ENCODE peak calls at places on chromosome 21, in five cellular contexts. One of them, this sample, is unnamed.

GRCh38 chr21:15682977-15683376 is 46.8 kb upstream of the USP25 start:
- DNase-seq in GM12878: no peak
- DNase-seq in K562: no peak
- DNase-seq in H1: no peak
- DNase-seq in GM12891: no peak
- DNase-seq in this sample: no peak

GRCh38 chr21:38714998-38715397 is 90.7 kb upstream of the ETS2 start:
- DNase-seq in GM12878: no peak
- DNase-seq in K562: no peak
- DNase-seq in H1: no peak
- DNase-seq in GM12891: no peak
- DNase-seq in this sample: no peak

GRCh38 chr21:43324596-43324995 is 102.3 kb downstream of the SIK1 start:
- DNase-seq in GM12878: no peak
- DNase-seq in K562: no peak
- DNase-seq in H1: no peak
- DNase-seq in GM12891: no peak
- DNase-seq in this sample: no peak

GRCh38 chr21:39726133-39726532 is 18.9 kb upstream of the IGSF5 start:
- DNase-seq in GM12878: no peak
- DNase-seq in K562: no peak
- DNase-seq in H1: no peak
- DNase-seq in GM12891: no peak
- DNase-seq in this sample: no peak

GRCh38 chr21:34737115-34737514 is 68.3 kb downstream of the CLIC6 start:
- DNase-seq in GM12878: no peak
- DNase-seq in K562: no peak
- DNase-seq in H1: no peak
- DNase-seq in GM12891: no peak
- DNase-seq in this sample: no peak

GRCh38 chr21:36125513-36126121 is 9.3 kb upstream of the CBR3 start:
- DNase-seq in GM12878: no peak
- DNase-seq in K562: peak
- DNase-seq in H1: peak
- DNase-seq in GM12891: no peak
- DNase-seq in this sample: no peak

GRCh38 chr21:36310016-36310415 is 10.0 kb upstream of the MORC3 start:
- DNase-seq in GM12878: peak
- DNase-seq in K562: no peak
- DNase-seq in H1: no peak
- DNase-seq in GM12891: no peak
- DNase-seq in this sample: no peak

GRCh38 chr21:37370152-37371040 is 3.8 kb downstream of the DYRK1A start:
- DNase-seq in GM12878: no peak
- DNase-seq in K562: no peak
- DNase-seq in H1: no peak
- DNase-seq in GM12891: no peak
- DNase-seq in this sample: no peak

GRCh38 chr21:28632718-28633408 is 359.8 kb downstream of the LTN1 start:
- DNase-seq in GM12878: no peak
- DNase-seq in K562: no peak
- DNase-seq in H1: no peak
- DNase-seq in GM12891: no peak
- DNase-seq in this sample: no peak

GRCh38 chr21:39536835-39537234 is 75.9 kb upstream of the B3GALT5 start:
- DNase-seq in GM12878: no peak
- DNase-seq in K562: no peak
- DNase-seq in H1: no peak
- DNase-seq in GM12891: no peak
- DNase-seq in this sample: no peak

GRCh38 chr21:34889537-34890257 is 159.4 kb downstream of the RUNX1 start:
- DNase-seq in GM12878: no peak
- DNase-seq in K562: peak
- DNase-seq in H1: peak
- DNase-seq in GM12891: peak
- DNase-seq in this sample: peak

GRCh38 chr21:42731264-42732032 is 78.0 kb downstream of the PDE9A start:
- DNase-seq in GM12878: no peak
- DNase-seq in K562: no peak
- DNase-seq in H1: no peak
- DNase-seq in GM12891: no peak
- DNase-seq in this sample: no peak

GRCh38 chr21:37636152-37636860 is 269.7 kb downstream of the DYRK1A start:
- DNase-seq in GM12878: no peak
- DNase-seq in K562: no peak
- DNase-seq in H1: no peak
- DNase-seq in GM12891: no peak
- DNase-seq in this sample: no peak

GRCh38 chr21:38223893-38224540 is 32.8 kb upstream of the KCNJ15 start:
- DNase-seq in GM12878: no peak
- DNase-seq in K562: no peak
- DNase-seq in H1: peak
- DNase-seq in GM12891: no peak
- DNase-seq in this sample: no peak

DNA sequence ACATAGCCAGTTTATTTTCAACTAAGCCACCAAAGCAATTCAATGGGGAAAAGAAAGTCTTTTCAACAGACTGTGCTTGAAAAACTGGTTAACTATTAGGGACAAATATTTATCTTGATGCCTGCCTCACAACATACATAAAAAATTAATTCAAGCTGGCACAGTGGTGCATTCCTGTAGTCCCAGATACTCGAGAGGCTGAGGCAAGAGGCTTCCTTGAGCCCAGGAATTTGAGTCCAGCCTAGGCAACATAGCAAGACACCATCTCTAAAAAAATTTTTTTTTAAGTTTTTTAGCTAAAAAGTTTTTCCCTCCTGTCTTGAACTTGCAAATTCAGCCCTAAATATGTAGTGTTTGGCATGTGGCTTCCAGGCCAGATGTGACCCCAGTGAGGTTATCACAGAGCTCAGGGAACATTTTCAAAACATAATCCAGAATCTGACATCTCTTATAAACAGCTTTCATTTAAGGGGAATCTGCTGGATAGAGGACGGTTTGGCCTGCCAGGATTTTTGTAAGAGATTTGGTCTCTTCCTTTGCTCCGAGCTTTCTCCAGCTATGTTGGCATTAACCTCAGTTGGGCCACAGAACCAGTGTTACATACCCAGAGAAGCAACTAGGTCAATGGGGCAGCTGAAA is 46.4 kb downstream of the COL6A1 start:
- DNase-seq in GM12878: no peak
- DNase-seq in K562: no peak
- DNase-seq in H1: no peak
- DNase-seq in GM12891: no peak
- DNase-seq in this sample: no peak
- TF ChIP-seq TAF1 in GM12878: no peak
- TF ChIP-seq TAF1 in K562: no peak
- TF ChIP-seq TAF1 in H1: no peak
- TF ChIP-seq TAF1 in GM12891: no peak
- TF ChIP-seq TAF1 in this sample: no peak

GRCh38 chr21:26801524-26801923 is 43.7 kb downstream of the ADAMTS1 start:
- DNase-seq in GM12878: no peak
- DNase-seq in K562: no peak
- DNase-seq in H1: no peak
- DNase-seq in GM12891: no peak
- DNase-seq in this sample: no peak
- TF ChIP-seq POLR2AphosphoS5 in GM12878: no peak
- TF ChIP-seq POLR2AphosphoS5 in K562: no peak
- TF ChIP-seq POLR2AphosphoS5 in H1: no peak
- TF ChIP-seq POLR2AphosphoS5 in GM12891: no peak
- TF ChIP-seq POLR2AphosphoS5 in this sample: no peak

GRCh38 chr21:32278068-32278467 is 781 bp downstream of the MIS18A start:
- DNase-seq in GM12878: no peak
- DNase-seq in K562: no peak
- DNase-seq in H1: no peak
- DNase-seq in GM12891: no peak
- DNase-seq in this sample: no peak

GRCh38 chr21:32279377-32279680 is 480 bp upstream of the MIS18A start:
- DNase-seq in GM12878: no peak
- DNase-seq in K562: no peak
- DNase-seq in H1: no peak
- DNase-seq in GM12891: no peak
- DNase-seq in this sample: no peak

GRCh38 chr21:32281531-32281930 is 2.7 kb upstream of the MIS18A start:
- DNase-seq in GM12878: no peak
- DNase-seq in K562: no peak
- DNase-seq in H1: no peak
- DNase-seq in GM12891: no peak
- DNase-seq in this sample: no peak

GRCh38 chr21:32276671-32277070 is 2.2 kb downstream of the MIS18A start:
- DNase-seq in GM12878: no peak
- DNase-seq in K562: no peak
- DNase-seq in H1: no peak
- DNase-seq in GM12891: no peak
- DNase-seq in this sample: no peak

GRCh38 chr21:32278518-32279376 is at the start of gene MIS18A:
- DNase-seq in GM12878: peak
- DNase-seq in K562: peak
- DNase-seq in H1: peak
- DNase-seq in GM12891: peak
- DNase-seq in this sample: peak
- TF ChIP-seq POLR2A in GM12878: peak
- TF ChIP-seq POLR2A in K562: peak
- TF ChIP-seq POLR2A in H1: peak
- TF ChIP-seq POLR2A in GM12891: peak
- TF ChIP-seq POLR2A in this sample: peak

DNA sequence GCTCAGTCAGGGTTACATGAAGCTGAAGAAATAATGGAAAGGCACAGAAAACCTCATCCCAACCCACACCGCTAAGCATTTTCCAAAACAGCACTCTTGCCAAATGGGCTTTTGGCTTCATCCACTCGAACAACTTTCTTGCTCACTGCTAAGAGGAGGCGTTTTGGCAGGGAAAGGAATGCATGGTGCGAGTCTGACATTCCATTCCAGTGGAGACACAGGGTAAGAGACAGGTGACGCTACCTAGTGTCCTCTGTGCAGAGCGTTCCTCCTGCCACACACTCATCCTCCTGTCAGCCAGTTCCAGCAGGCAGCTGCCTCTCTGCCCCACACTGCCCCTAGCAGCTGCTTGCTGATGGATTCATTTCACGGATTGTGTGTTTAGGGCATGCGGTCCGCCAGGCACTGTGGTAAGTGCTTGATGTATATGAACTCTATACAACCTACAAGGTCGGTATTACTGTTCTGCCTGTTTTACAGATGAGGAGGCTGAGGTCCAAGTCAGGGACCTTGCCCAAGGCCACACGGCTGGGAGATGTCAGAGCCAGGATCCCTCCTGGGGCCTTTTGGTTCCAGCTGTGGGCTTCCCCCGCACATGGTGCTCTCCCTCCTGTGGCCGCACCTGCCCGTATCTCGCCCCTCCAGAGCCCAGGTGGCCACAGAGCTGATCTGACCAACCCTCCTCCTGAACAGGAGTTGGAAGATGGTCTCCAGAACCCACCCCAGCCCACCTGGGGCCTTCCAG is 25.7 kb upstream of the BACE2 start:
- DNase-seq in GM12878: no peak
- DNase-seq in K562: no peak
- DNase-seq in H1: no peak
- DNase-seq in GM12891: no peak
- DNase-seq in this sample: no peak
- TF ChIP-seq TAF1 in GM12878: no peak
- TF ChIP-seq TAF1 in K562: no peak
- TF ChIP-seq TAF1 in H1: no peak
- TF ChIP-seq TAF1 in GM12891: no peak
- TF ChIP-seq TAF1 in this sample: no peak

GRCh38 chr21:33419538-33420123 is 16.4 kb downstream of the IFNGR2 start:
- DNase-seq in GM12878: no peak
- DNase-seq in K562: no peak
- DNase-seq in H1: no peak
- DNase-seq in GM12891: no peak
- DNase-seq in this sample: no peak
- TF ChIP-seq POLR2AphosphoS5 in GM12878: no peak
- TF ChIP-seq POLR2AphosphoS5 in K562: no peak
- TF ChIP-seq POLR2AphosphoS5 in H1: no peak
- TF ChIP-seq POLR2AphosphoS5 in GM12891: no peak
- TF ChIP-seq POLR2AphosphoS5 in this sample: no peak

GRCh38 chr21:31459457-31459856 is 115.4 kb upstream of the TIAM1 start:
- DNase-seq in GM12878: no peak
- DNase-seq in K562: peak
- DNase-seq in H1: no peak
- DNase-seq in GM12891: no peak
- DNase-seq in this sample: no peak
- TF ChIP-seq POLR2A in GM12878: no peak
- TF ChIP-seq POLR2A in K562: no peak
- TF ChIP-seq POLR2A in H1: no peak
- TF ChIP-seq POLR2A in GM12891: no peak
- TF ChIP-seq POLR2A in this sample: no peak

GRCh38 chr21:44392185-44392584 is 38.8 kb downstream of the TRPM2 start:
- DNase-seq in GM12878: no peak
- DNase-seq in K562: no peak
- DNase-seq in H1: no peak
- DNase-seq in GM12891: no peak
- DNase-seq in this sample: no peak

GRCh38 chr21:44392916-44393315 is 39.5 kb downstream of the TRPM2 start:
- DNase-seq in GM12878: no peak
- DNase-seq in K562: no peak
- DNase-seq in H1: no peak
- DNase-seq in GM12891: no peak
- DNase-seq in this sample: no peak

GRCh38 chr21:44394733-44395132 is 41.3 kb downstream of the TRPM2 start:
- DNase-seq in GM12878: no peak
- DNase-seq in K562: no peak
- DNase-seq in H1: no peak
- DNase-seq in GM12891: no peak
- DNase-seq in this sample: no peak

GRCh38 chr21:44397431-44398031 is 44.1 kb downstream of the TRPM2 start:
- DNase-seq in GM12878: no peak
- DNase-seq in K562: no peak
- DNase-seq in H1: no peak
- DNase-seq in GM12891: no peak
- DNase-seq in this sample: no peak

DNA sequence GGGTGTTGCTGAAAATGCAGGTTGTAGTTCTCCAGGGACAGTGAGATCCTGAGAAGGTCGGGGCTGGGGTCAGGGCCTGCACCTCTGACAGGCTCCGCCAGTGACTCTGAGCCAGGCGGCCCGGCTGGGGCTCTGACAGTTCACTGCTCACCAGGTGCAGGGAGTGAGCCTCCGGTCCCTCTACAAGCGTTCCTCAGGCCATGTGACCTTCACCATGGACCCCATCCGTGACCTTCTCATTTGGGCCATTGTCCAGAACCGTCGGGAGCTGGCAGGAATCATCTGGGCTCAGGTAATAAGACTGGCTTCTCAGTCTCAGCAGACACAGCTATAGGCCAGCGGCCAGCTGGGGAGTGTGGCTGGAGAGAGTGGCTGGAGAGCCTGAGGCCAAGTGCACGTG is 41.8 kb downstream of the TRPM2 start:
- DNase-seq in GM12878: no peak
- DNase-seq in K562: no peak
- DNase-seq in H1: no peak
- DNase-seq in GM12891: no peak
- DNase-seq in this sample: no peak
- TF ChIP-seq TAF1 in GM12878: no peak
- TF ChIP-seq TAF1 in K562: no peak
- TF ChIP-seq TAF1 in H1: no peak
- TF ChIP-seq TAF1 in GM12891: no peak
- TF ChIP-seq TAF1 in this sample: no peak